ENCODE peak calls at places on chromosome 16, in eight cellular contexts. S is ovary, O is stomach, G is A549, J is K562, B is esophagus muscularis mucosa, D is transverse colon, H is H1. A is an unnamed sample. For H3K4me1, the result is how much of the 10 kb centered on the place peaks cover.

GRCh38 chr16:89949121-89949742 is 677 bp downstream of the DEF8 start:
- DNase-seq in H (no peak), D (no peak), S (no peak), B (no peak), O (no peak), J (no peak), G (no peak), A (no peak)

GRCh38 chr16:89237733-89238132 is 20.2 kb downstream of the ZNF778 start:
- DNase-seq in G (no peak), H (no peak), D (no peak), O (no peak), B (no peak), S (no peak), J (no peak), A (no peak)

GRCh38 chr16:68463904-68464303 is 15.6 kb upstream of the SMPD3 start:
- DNase-seq in J (no peak), O (no peak), S (no peak), H (no peak), G (no peak), B (no peak), D (no peak), A (no peak)

GRCh38 chr16:4525069-4525468 is 13.5 kb downstream of the CDIP1 start:
- DNase-seq in J (no peak), O (no peak), B (no peak), D (no peak), G (no peak), H (no peak), S (no peak), A (no peak)

GRCh38 chr16:9800180-9800738 is 382.0 kb downstream of the GRIN2A start:
- DNase-seq in H (no peak), B (no peak), O (no peak), J (no peak), G (no peak), S (no peak), D (no peak), A (no peak)

GRCh38 chr16:24721830-24722238 is 7.6 kb upstream of the TNRC6A start:
- DNase-seq in J (no peak), G (no peak), S (no peak), O (no peak), B (no peak), H (no peak), D (no peak), A (no peak)

GRCh38 chr16:1812732-1813163 is 13.9 kb downstream of the HAGH start:
- DNase-seq in O (peak), D (peak), G (peak), H (no peak), S (peak), J (peak), B (peak), A (no peak)

GRCh38 chr16:50781043-50781442 is 39.2 kb downstream of the CYLD start:
- DNase-seq in B (no peak), S (no peak), O (no peak), J (peak), D (no peak), G (no peak), H (peak), A (no peak)

GRCh38 chr16:55370762-55371482 is 46.9 kb downstream of the IRX6 start:
- DNase-seq in D (peak), S (peak), G (peak), B (no peak), H (peak), J (peak), O (peak), A (peak)

GRCh38 chr16:3651461-3652372 is 2.8 kb upstream of the DNASE1 start:
- DNase-seq in B (no peak), J (no peak), O (peak), S (no peak), H (no peak), G (no peak), D (no peak), A (peak)

GRCh38 chr16:51886456-51886855 is 660.5 kb downstream of the TOX3 start:
- DNase-seq in O (no peak), H (no peak), D (no peak), G (no peak), J (no peak), S (no peak), B (no peak), A (no peak)

GRCh38 chr16:89164436-89164835 is 7.1 kb upstream of the CDH15 start:
- DNase-seq in B (no peak), H (no peak), O (no peak), S (no peak), J (no peak), D (no peak), G (no peak), A (no peak)

GRCh38 chr16:83623091-83623730 is 184.6 kb upstream of the HSBP1 start:
- DNase-seq in J (no peak), O (no peak), D (no peak), S (no peak), G (no peak), H (no peak), B (peak), A (no peak)
- H3K4me1 ChIP-seq in J (under half), O (under half), D (under half), S (under half), G (under half), H (under half), B (under half), A (under half)

DNA sequence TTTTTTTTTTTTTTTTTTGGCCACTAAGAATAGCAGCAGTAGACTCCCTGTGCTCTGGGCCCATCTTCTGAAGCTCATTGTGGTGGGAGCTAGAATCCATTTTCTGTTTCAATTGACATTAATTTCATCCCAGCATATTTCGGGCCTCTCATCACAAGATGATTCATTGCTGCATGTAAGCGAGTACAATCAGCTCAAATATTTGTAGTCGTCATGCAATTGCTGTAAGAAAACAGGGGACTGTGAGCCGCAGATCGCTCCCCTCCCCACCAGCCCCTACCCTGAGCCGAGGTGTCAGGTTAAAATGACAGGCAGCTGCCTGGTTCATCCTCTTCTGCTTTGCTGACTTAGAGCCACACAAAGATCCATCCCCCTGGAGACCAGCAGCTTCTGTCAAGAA is 358.8 kb upstream of the CDH5 start:
- DNase-seq in H (no peak), J (no peak), B (no peak), S (no peak), O (no peak), G (no peak), D (no peak), A (no peak)
- TF ChIP-seq EP300 in H (no peak), J (no peak), B (no peak), S (no peak), O (no peak), G (no peak), D (no peak), A (no peak)

GRCh38 chr16:76318565-76318964 is 41.4 kb downstream of the CNTNAP4 start:
- DNase-seq in O (no peak), B (no peak), S (no peak), H (no peak), G (no peak), J (no peak), D (no peak), A (no peak)
- H3K4me1 ChIP-seq in O (under half), B (under half), S (under half), H (under half), G (under half), J (under half), D (under half), A (under half)

DNA sequence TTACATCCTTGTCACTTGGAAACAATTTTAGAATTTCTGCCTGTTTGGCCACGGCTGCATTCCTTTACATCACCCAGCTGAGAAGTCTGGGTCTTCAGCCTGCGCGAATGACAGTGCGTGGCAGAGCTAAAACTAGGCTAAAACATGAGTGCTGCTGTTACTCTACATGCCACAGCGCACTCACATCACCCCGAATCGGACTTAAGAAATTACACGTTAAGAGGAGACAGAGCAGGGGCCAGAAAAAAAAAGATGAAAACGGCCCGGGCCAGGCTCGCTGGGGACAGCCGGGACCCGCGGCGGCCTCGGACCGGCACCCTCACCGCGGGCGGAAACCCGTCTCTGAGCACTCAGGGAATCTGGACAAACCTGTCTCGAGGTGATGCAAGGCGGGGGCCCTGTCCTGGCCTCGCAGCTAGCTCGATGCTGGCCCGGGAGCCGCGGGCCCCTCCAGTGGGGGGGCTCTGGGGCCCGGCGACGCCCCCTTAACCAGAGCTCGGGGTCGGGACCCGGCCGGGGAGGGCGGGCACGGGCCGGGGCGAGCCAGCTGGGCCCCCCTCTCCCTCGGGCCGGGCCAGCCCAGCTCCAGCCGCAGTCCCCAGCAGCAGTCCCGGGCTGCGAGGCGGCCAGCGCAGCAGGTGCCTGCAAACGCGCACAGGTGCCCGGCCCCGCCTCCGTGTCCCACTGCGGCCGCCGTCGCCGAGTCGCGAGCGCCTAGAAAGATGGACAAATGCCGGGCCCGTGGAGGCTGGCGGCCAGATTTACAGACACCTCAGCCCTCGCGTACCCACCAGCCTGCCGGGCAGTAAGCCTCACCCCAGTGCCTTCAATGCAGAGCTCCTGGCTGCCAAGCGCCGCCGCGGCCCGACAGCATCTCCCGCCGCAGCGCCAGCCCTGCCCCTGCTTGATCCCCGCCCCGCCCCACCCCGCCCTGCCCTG is at the start of gene AKTIP:
- DNase-seq in O (peak), H (no peak), G (no peak), B (peak), S (peak), J (peak), D (peak), A (no peak)
- TF ChIP-seq EP300 in O (no peak), H (no peak), G (no peak), B (no peak), S (no peak), J (no peak), D (no peak), A (no peak)

A was measured in tibial nerve.